ENCODE peak calls at places on chromosomes 3 and 15, in seven cellular contexts. One of them, this sample, is unnamed.

GRCh38 chr15:59953392-59953883 is 50.7 kb upstream of the FOXB1 start:
- DNase-seq in ovary: no peak
- DNase-seq in GM06990: no peak
- DNase-seq in NCI-H226: no peak
- DNase-seq in astrocyte: no peak
- DNase-seq in Right ventricle myocardium superior: no peak
- DNase-seq in GM03348: no peak
- DNase-seq in this sample: no peak

GRCh38 chr15:101545548-101546505 is 56.3 kb upstream of the PCSK6 start:
- DNase-seq in astrocyte: no peak
- DNase-seq in Right ventricle myocardium superior: no peak
- DNase-seq in GM03348: no peak
- DNase-seq in NCI-H226: no peak
- DNase-seq in ovary: no peak
- DNase-seq in GM06990: no peak
- DNase-seq in this sample: no peak

GRCh38 chr15:31070867-31071266 is 30.7 kb downstream of the TRPM1 start:
- DNase-seq in ovary: no peak
- DNase-seq in GM06990: no peak
- DNase-seq in astrocyte: no peak
- DNase-seq in Right ventricle myocardium superior: no peak
- DNase-seq in NCI-H226: no peak
- DNase-seq in GM03348: no peak
- DNase-seq in this sample: no peak

GRCh38 chr3:29440321-29441019 is 159.6 kb downstream of the RBMS3 start:
- DNase-seq in GM06990: no peak
- DNase-seq in NCI-H226: no peak
- DNase-seq in Right ventricle myocardium superior: no peak
- DNase-seq in ovary: no peak
- DNase-seq in astrocyte: peak; percentile 44
- DNase-seq in GM03348: peak; percentile 17
- DNase-seq in this sample: no peak

GRCh38 chr3:47464603-47465002 is 11.1 kb downstream of the SCAP start:
- DNase-seq in ovary: no peak
- DNase-seq in Right ventricle myocardium superior: no peak
- DNase-seq in NCI-H226: no peak
- DNase-seq in GM06990: peak; percentile 16
- DNase-seq in astrocyte: no peak
- DNase-seq in GM03348: no peak
- DNase-seq in this sample: no peak

GRCh38 chr3:9838856-9839255 is 5.0 kb downstream of the RPUSD3 start:
- DNase-seq in Right ventricle myocardium superior: no peak
- DNase-seq in GM03348: no peak
- DNase-seq in ovary: no peak
- DNase-seq in GM06990: no peak
- DNase-seq in astrocyte: no peak
- DNase-seq in NCI-H226: no peak
- DNase-seq in this sample: no peak

GRCh38 chr3:143736205-143736604 is 112.1 kb downstream of the SLC9A9 start:
- DNase-seq in NCI-H226: no peak
- DNase-seq in ovary: no peak
- DNase-seq in astrocyte: no peak
- DNase-seq in GM06990: no peak
- DNase-seq in GM03348: no peak
- DNase-seq in Right ventricle myocardium superior: no peak
- DNase-seq in this sample: no peak

GRCh38 chr3:107978116-107979057 is 112.4 kb downstream of the CD47 start:
- DNase-seq in Right ventricle myocardium superior: no peak
- DNase-seq in astrocyte: no peak
- DNase-seq in GM03348: no peak
- DNase-seq in NCI-H226: no peak
- DNase-seq in GM06990: no peak
- DNase-seq in ovary: no peak
- DNase-seq in this sample: no peak

GRCh38 chr3:175432338-175433025 is 573.3 kb downstream of the NAALADL2 start:
- DNase-seq in GM06990: no peak
- DNase-seq in GM03348: peak; percentile 5
- DNase-seq in ovary: no peak
- DNase-seq in astrocyte: peak; percentile 75
- DNase-seq in NCI-H226: peak; percentile 50
- DNase-seq in Right ventricle myocardium superior: no peak
- DNase-seq in this sample: no peak

GRCh38 chr15:65312400-65312916 is 8.0 kb downstream of the RNU5B-1 start:
- DNase-seq in NCI-H226: no peak
- DNase-seq in GM06990: no peak
- DNase-seq in astrocyte: no peak
- DNase-seq in GM03348: no peak
- DNase-seq in ovary: peak; percentile 67
- DNase-seq in Right ventricle myocardium superior: peak; percentile 78
- DNase-seq in this sample: no peak

GRCh38 chr3:160735801-160736200 is 20.2 kb upstream of the PPM1L start:
- DNase-seq in GM03348: no peak
- DNase-seq in astrocyte: no peak
- DNase-seq in GM06990: no peak
- DNase-seq in Right ventricle myocardium superior: no peak
- DNase-seq in ovary: no peak
- DNase-seq in NCI-H226: no peak
- DNase-seq in this sample: no peak

GRCh38 chr3:195263925-195264575 is 6.9 kb downstream of the XXYLT1 start:
- DNase-seq in ovary: no peak
- DNase-seq in GM03348: no peak
- DNase-seq in astrocyte: no peak
- DNase-seq in NCI-H226: no peak
- DNase-seq in Right ventricle myocardium superior: no peak
- DNase-seq in GM06990: no peak
- DNase-seq in this sample: no peak

GRCh38 chr3:25306066-25306465 is 122.0 kb upstream of the RARB start:
- DNase-seq in astrocyte: no peak
- DNase-seq in Right ventricle myocardium superior: no peak
- DNase-seq in GM03348: no peak
- DNase-seq in NCI-H226: no peak
- DNase-seq in ovary: no peak
- DNase-seq in GM06990: no peak
- DNase-seq in this sample: no peak

GRCh38 chr3:182843478-182843877 is 50.2 kb downstream of the ATP11B start:
- DNase-seq in ovary: no peak
- DNase-seq in GM03348: no peak
- DNase-seq in Right ventricle myocardium superior: no peak
- DNase-seq in astrocyte: no peak
- DNase-seq in GM06990: no peak
- DNase-seq in NCI-H226: no peak
- DNase-seq in this sample: no peak

GRCh38 chr15:43775411-43775965 is 1.3 kb downstream of the ELL3 start:
- DNase-seq in GM03348: no peak
- DNase-seq in NCI-H226: peak; percentile 25
- DNase-seq in GM06990: no peak
- DNase-seq in Right ventricle myocardium superior: no peak
- DNase-seq in ovary: peak; percentile 50
- DNase-seq in astrocyte: peak; percentile 34
- DNase-seq in this sample: no peak